ENCODE peak calls at places on chromosome 1, in five cellular contexts. One of them, this sample, is unnamed.

GRCh38 chr1:116465845-116466685 is 93.0 kb downstream of the ATP1A1 start:
- DNase-seq in activated CD4-positive, alpha-beta T cell treated with anti-CD3 and anti-CD28 coated beads, Interleukin-2, amount 50 U/mL, for 48 hours: no peak
- DNase-seq in naive thymus-derived CD8-positive, alpha-beta T cell: no peak
- DNase-seq in psoas muscle: no peak
- DNase-seq in brain microvascular endothelial cell: no peak
- DNase-seq in this sample: no peak

GRCh38 chr1:89952021-89952995 is 42.6 kb upstream of the ZNF326 start:
- DNase-seq in activated CD4-positive, alpha-beta T cell treated with anti-CD3 and anti-CD28 coated beads, Interleukin-2, amount 50 U/mL, for 48 hours: no peak
- DNase-seq in naive thymus-derived CD8-positive, alpha-beta T cell: no peak
- DNase-seq in psoas muscle: no peak
- DNase-seq in brain microvascular endothelial cell: no peak
- DNase-seq in this sample: no peak

GRCh38 chr1:223838125-223838854 is 7.5 kb downstream of the TP53BP2 start:
- DNase-seq in activated CD4-positive, alpha-beta T cell treated with anti-CD3 and anti-CD28 coated beads, Interleukin-2, amount 50 U/mL, for 48 hours: no peak
- DNase-seq in naive thymus-derived CD8-positive, alpha-beta T cell: no peak
- DNase-seq in psoas muscle: no peak
- DNase-seq in brain microvascular endothelial cell: no peak
- DNase-seq in this sample: no peak

GRCh38 chr1:229230136-229230892 is 40.6 kb upstream of the RAB4A start:
- DNase-seq in activated CD4-positive, alpha-beta T cell treated with anti-CD3 and anti-CD28 coated beads, Interleukin-2, amount 50 U/mL, for 48 hours: no peak
- DNase-seq in naive thymus-derived CD8-positive, alpha-beta T cell: no peak
- DNase-seq in psoas muscle: peak
- DNase-seq in brain microvascular endothelial cell: no peak
- DNase-seq in this sample: peak

GRCh38 chr1:245546875-245547274 is 392.1 kb downstream of the KIF26B start:
- DNase-seq in activated CD4-positive, alpha-beta T cell treated with anti-CD3 and anti-CD28 coated beads, Interleukin-2, amount 50 U/mL, for 48 hours: no peak
- DNase-seq in naive thymus-derived CD8-positive, alpha-beta T cell: no peak
- DNase-seq in psoas muscle: no peak
- DNase-seq in brain microvascular endothelial cell: no peak
- DNase-seq in this sample: no peak

GRCh38 chr1:23178931-23179330 is 10.3 kb upstream of the LUZP1 start:
- DNase-seq in activated CD4-positive, alpha-beta T cell treated with anti-CD3 and anti-CD28 coated beads, Interleukin-2, amount 50 U/mL, for 48 hours: no peak
- DNase-seq in naive thymus-derived CD8-positive, alpha-beta T cell: no peak
- DNase-seq in psoas muscle: no peak
- DNase-seq in brain microvascular endothelial cell: peak
- DNase-seq in this sample: no peak

GRCh38 chr1:108049083-108049819 is 84.3 kb upstream of the VAV3 start:
- DNase-seq in activated CD4-positive, alpha-beta T cell treated with anti-CD3 and anti-CD28 coated beads, Interleukin-2, amount 50 U/mL, for 48 hours: peak
- DNase-seq in naive thymus-derived CD8-positive, alpha-beta T cell: no peak
- DNase-seq in psoas muscle: peak
- DNase-seq in brain microvascular endothelial cell: peak
- DNase-seq in this sample: peak

GRCh38 chr1:59214764-59215208 is 82.1 kb upstream of the FGGY start:
- DNase-seq in activated CD4-positive, alpha-beta T cell treated with anti-CD3 and anti-CD28 coated beads, Interleukin-2, amount 50 U/mL, for 48 hours: no peak
- DNase-seq in naive thymus-derived CD8-positive, alpha-beta T cell: no peak
- DNase-seq in psoas muscle: no peak
- DNase-seq in brain microvascular endothelial cell: peak
- DNase-seq in this sample: no peak

GRCh38 chr1:84078108-84078823 is 65.8 kb upstream of the PRKACB start:
- DNase-seq in activated CD4-positive, alpha-beta T cell treated with anti-CD3 and anti-CD28 coated beads, Interleukin-2, amount 50 U/mL, for 48 hours: peak
- DNase-seq in naive thymus-derived CD8-positive, alpha-beta T cell: no peak
- DNase-seq in psoas muscle: no peak
- DNase-seq in brain microvascular endothelial cell: no peak
- DNase-seq in this sample: peak

GRCh38 chr1:109446236-109446635 is 20.0 kb upstream of the PSMA5 start:
- DNase-seq in activated CD4-positive, alpha-beta T cell treated with anti-CD3 and anti-CD28 coated beads, Interleukin-2, amount 50 U/mL, for 48 hours: no peak
- DNase-seq in naive thymus-derived CD8-positive, alpha-beta T cell: no peak
- DNase-seq in psoas muscle: no peak
- DNase-seq in brain microvascular endothelial cell: no peak
- DNase-seq in this sample: no peak

GRCh38 chr1:10903826-10904225 is 107.4 kb upstream of the CASZ1 start:
- DNase-seq in activated CD4-positive, alpha-beta T cell treated with anti-CD3 and anti-CD28 coated beads, Interleukin-2, amount 50 U/mL, for 48 hours: no peak
- DNase-seq in naive thymus-derived CD8-positive, alpha-beta T cell: no peak
- DNase-seq in psoas muscle: no peak
- DNase-seq in brain microvascular endothelial cell: no peak
- DNase-seq in this sample: no peak

GRCh38 chr1:92404661-92405060 is 82.1 kb downstream of the GFI1 start:
- DNase-seq in activated CD4-positive, alpha-beta T cell treated with anti-CD3 and anti-CD28 coated beads, Interleukin-2, amount 50 U/mL, for 48 hours: no peak
- DNase-seq in naive thymus-derived CD8-positive, alpha-beta T cell: no peak
- DNase-seq in psoas muscle: no peak
- DNase-seq in brain microvascular endothelial cell: peak
- DNase-seq in this sample: no peak